ENCODE peak calls at places on chromosomes 12 and 14, in four cellular contexts. L, V, H and G are unnamed samples. For H3K4me1 and H3K36me3, the result is how much of the 10 kb centered on the place peaks cover.

GRCh38 chr12:114416028-114416427 is 10.1 kb upstream of the TBX5 start:
- DNase-seq in L (no peak), V (no peak), H (no peak), G (no peak)

GRCh38 chr14:64294672-64295413 is 672 bp upstream of the ESR2 start:
- DNase-seq in L (peak), V (peak), H (peak), G (peak)

GRCh38 chr14:39890026-39890425 is 457.8 kb upstream of the FBXO33 start:
- DNase-seq in L (no peak), V (no peak), H (no peak), G (no peak)

GRCh38 chr12:82874935-82875334 is 188.2 kb downstream of the TMTC2 start:
- DNase-seq in L (no peak), V (no peak), H (no peak), G (no peak)

GRCh38 chr12:57759360-57759980 is 4.6 kb downstream of the MARCHF9 start:
- DNase-seq in L (peak), V (no peak), H (no peak), G (no peak)

GRCh38 chr12:105253882-105254513 is 18.0 kb upstream of the APPL2 start:
- DNase-seq in L (peak), V (no peak), H (no peak), G (no peak)

GRCh38 chr12:121494093-121494787 is 86.6 kb downstream of the KDM2B start:
- DNase-seq in L (peak), V (no peak), H (peak), G (peak)

GRCh38 chr12:75505706-75506312 is 5.6 kb downstream of the KRR1 start:
- DNase-seq in L (peak), V (no peak), H (no peak), G (no peak)

GRCh38 chr12:119171266-119171665 is 7.5 kb upstream of the HSPB8 start:
- DNase-seq in L (no peak), V (no peak), H (no peak), G (no peak)

GRCh38 chr12:89995870-89996269 is 287.2 kb upstream of the ATP2B1 start:
- DNase-seq in L (no peak), V (no peak), H (no peak), G (no peak)

GRCh38 chr12:93237235-93237915 is 140.3 kb upstream of the NUDT4 start:
- DNase-seq in L (no peak), V (peak), H (no peak), G (no peak)

GRCh38 chr12:2979806-2980205 is 20.6 kb downstream of the TEAD4 start:
- DNase-seq in L (peak), V (no peak), H (no peak), G (no peak)

GRCh38 chr14:50318031-50318626 is 6.0 kb downstream of the DMAC2L start:
- DNase-seq in L (peak), V (no peak), H (no peak), G (no peak)

GRCh38 chr14:24774167-24774915 is 140.4 kb upstream of the GZMB start:
- DNase-seq in L (no peak), V (no peak), H (no peak), G (no peak)

GRCh38 chr12:28172434-28173030 is 17.7 kb upstream of the CCDC91 start:
- DNase-seq in L (no peak), V (no peak), H (peak), G (no peak)

GRCh38 chr14:61573748-61574513 is 121.4 kb upstream of the HIF1A start:
- DNase-seq in L (peak), V (no peak), H (no peak), G (no peak)

GRCh38 chr14:37122919-37123639 is 49.3 kb downstream of the SLC25A21 start:
- DNase-seq in L (peak), V (no peak), H (no peak), G (no peak)

GRCh38 chr12:111368684-111369495 is at the start of gene PHETA1:
- DNase-seq in L (peak), V (peak), H (peak), G (peak)

GRCh38 chr14:52025952-52026510 is 36.7 kb downstream of the RTRAF start:
- DNase-seq in L (no peak), V (no peak), H (no peak), G (no peak)
- H3K4me1 ChIP-seq in L (under half), V (under half), H (under half), G (under half)

DNA sequence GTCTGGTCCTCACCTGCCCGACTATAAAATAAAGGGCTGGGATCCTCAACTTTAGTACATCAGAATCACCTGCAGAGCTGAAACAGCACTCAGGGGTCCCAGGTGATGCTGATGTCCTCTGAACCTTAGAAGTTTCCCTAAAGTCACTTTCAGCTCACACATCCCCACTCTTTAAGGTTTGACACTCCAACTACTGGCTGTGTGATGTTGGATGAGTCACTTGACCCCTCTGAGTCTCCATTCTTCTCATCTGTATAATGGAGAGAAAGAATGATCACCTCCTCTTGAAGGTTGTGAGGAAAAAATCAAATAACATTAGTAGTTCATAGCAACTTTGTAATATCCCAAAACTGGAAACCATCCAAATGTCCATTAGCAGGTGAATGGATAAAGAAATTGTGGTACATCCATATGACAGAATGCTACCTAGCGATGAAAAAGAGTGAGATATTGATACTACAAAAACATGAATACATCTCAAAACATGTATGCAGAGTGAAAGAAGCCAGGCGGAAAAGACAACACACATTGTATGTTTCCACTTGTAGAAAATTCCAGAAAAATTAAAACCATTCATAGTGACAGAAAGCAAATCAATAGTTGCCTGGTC is 13.3 kb downstream of the TMEM119 start:
- DNase-seq in L (peak), V (no peak), H (no peak), G (no peak)
- H3K36me3 ChIP-seq in L (under half), V (under half), H (under half), G (under half)

GRCh38 chr12:115946092-115946491 is 331.4 kb downstream of the MED13L start:
- DNase-seq in L (no peak), V (no peak), H (no peak), G (no peak)

GRCh38 chr12:115946867-115947695 is 330.4 kb downstream of the MED13L start:
- DNase-seq in L (no peak), V (no peak), H (no peak), G (no peak)

GRCh38 chr12:115949675-115950074 is 327.8 kb downstream of the MED13L start:
- DNase-seq in L (no peak), V (no peak), H (no peak), G (no peak)

GRCh38 chr12:115944851-115945496 is 332.5 kb downstream of the MED13L start:
- DNase-seq in L (no peak), V (no peak), H (no peak), G (no peak)

DNA sequence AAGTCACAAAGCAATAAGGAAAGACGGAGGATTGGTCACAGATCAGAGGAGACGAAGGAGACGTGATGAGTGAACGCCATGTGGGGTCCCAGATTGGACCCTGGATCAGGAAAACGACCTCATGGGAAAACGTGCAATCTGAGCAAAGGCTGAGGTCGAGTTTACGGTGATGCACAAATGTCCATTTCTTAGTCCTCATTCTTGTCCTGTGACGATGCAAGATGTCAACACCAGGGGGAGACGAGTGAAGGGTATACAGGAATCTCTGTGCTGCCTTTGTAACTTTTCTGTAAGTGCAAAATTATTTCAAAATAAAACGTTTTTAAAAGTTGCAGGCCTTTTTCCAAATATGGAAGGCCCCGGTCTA is 329.8 kb downstream of the MED13L start:
- DNase-seq in L (no peak), V (no peak), H (no peak), G (no peak)
- TF ChIP-seq CTCF in L (no peak), V (no peak), H (no peak), G (no peak)

GRCh38 chr14:99873653-99874052 is 80.4 kb downstream of the EML1 start:
- DNase-seq in L (no peak), V (no peak), H (no peak), G (no peak)

GRCh38 chr14:99871771-99872170 is 78.6 kb downstream of the EML1 start:
- DNase-seq in L (peak), V (no peak), H (no peak), G (no peak)

GRCh38 chr14:99875421-99875820 is 82.2 kb downstream of the EML1 start:
- DNase-seq in L (no peak), V (no peak), H (no peak), G (no peak)

GRCh38 chr14:99870617-99871016 is 77.4 kb downstream of the EML1 start:
- DNase-seq in L (no peak), V (no peak), H (no peak), G (no peak)

GRCh38 chr14:99872786-99873440 is 79.7 kb downstream of the EML1 start:
- DNase-seq in L (peak), V (no peak), H (no peak), G (no peak)
- H3K4me1 ChIP-seq in L (under half), V (under half), H (under half), G (under half)

DNA sequence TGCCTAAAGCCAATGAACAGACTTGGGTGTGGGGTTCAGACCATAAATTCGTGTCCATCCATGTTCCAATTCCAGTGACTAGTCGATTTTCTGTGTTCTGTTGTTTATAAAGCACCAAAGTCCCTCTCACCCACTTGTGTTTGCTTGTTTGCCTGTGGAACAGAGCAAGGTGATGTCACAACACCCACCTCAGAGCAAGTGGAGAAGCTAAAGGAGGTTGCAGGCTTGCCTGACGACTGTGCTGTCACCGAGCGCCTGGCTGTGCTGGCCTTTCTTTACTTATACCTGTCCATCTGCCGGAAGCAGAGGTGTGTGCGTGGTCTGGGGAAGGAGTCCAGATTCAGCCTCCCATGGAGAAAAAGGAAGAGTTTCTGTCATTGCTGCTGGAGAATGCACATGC is 6.0 kb downstream of the MVK start:
- DNase-seq in L (peak), V (no peak), H (no peak), G (no peak)
- H3K36me3 ChIP-seq in L (under half), V (under half), H (under half), G (under half)